ENCODE peak calls at places on chromosomes 7 and 10, in eight cellular contexts. N is endothelial cell, Z is HCT116, T is Calu3, L is fibroblast of the aortic adventitia, Y is fibroblast of pulmonary artery, H is Peyer's patch, O is foreskin fibroblast. W is an unnamed sample.

GRCh38 chr7:141012696-141013344 is 1.9 kb downstream of the MRPS33 start:
- DNase-seq in O (no peak), Z (no peak), N (no peak), T (no peak), Y (no peak), H (no peak), L (no peak), W (no peak)

GRCh38 chr7:926061-927030 is 28.1 kb downstream of the ADAP1 start:
- DNase-seq in Y (no peak), T (peak), H (no peak), N (no peak), L (no peak), O (no peak), Z (no peak), W (no peak)

GRCh38 chr10:102198027-102198426 is 28.1 kb upstream of the ELOVL3 start:
- DNase-seq in T (no peak), Y (no peak), L (no peak), H (no peak), N (no peak), O (no peak), Z (no peak), W (no peak)

GRCh38 chr7:102211590-102212550 is 74.8 kb upstream of the SH2B2 start:
- DNase-seq in L (no peak), Y (no peak), N (no peak), H (no peak), T (no peak), O (no peak), Z (no peak), W (no peak)

GRCh38 chr7:135673360-135673706 is 11.0 kb downstream of the STMP1 start:
- DNase-seq in Z (no peak), Y (peak), O (peak), L (peak), H (no peak), N (no peak), T (no peak), W (no peak)

GRCh38 chr7:151416135-151416740 is 6.4 kb upstream of the WDR86 start:
- DNase-seq in N (no peak), Y (no peak), T (no peak), O (no peak), H (no peak), L (no peak), Z (no peak), W (no peak)

GRCh38 chr7:70657532-70657931 is 474.4 kb upstream of the GALNT17 start:
- DNase-seq in Y (no peak), T (no peak), H (no peak), Z (no peak), L (no peak), N (no peak), O (no peak), W (no peak)

GRCh38 chr7:141102436-141102835 is 28.6 kb downstream of the TMEM178B start:
- DNase-seq in H (no peak), L (no peak), Z (no peak), N (no peak), Y (no peak), O (no peak), T (no peak), W (no peak)

GRCh38 chr10:119206603-119207366 is 586 bp upstream of the GRK5 start:
- DNase-seq in Z (no peak), L (peak), Y (peak), H (peak), N (peak), O (peak), T (peak), W (peak)

GRCh38 chr7:151384776-151385625 is 24.8 kb downstream of the WDR86 start:
- DNase-seq in O (no peak), T (no peak), H (no peak), L (no peak), Z (no peak), Y (no peak), N (no peak), W (no peak)

GRCh38 chr7:112668561-112668960 is 121.6 kb downstream of the TMEM168 start:
- DNase-seq in Y (no peak), O (peak), T (no peak), L (no peak), H (no peak), N (no peak), Z (no peak), W (no peak)

DNA sequence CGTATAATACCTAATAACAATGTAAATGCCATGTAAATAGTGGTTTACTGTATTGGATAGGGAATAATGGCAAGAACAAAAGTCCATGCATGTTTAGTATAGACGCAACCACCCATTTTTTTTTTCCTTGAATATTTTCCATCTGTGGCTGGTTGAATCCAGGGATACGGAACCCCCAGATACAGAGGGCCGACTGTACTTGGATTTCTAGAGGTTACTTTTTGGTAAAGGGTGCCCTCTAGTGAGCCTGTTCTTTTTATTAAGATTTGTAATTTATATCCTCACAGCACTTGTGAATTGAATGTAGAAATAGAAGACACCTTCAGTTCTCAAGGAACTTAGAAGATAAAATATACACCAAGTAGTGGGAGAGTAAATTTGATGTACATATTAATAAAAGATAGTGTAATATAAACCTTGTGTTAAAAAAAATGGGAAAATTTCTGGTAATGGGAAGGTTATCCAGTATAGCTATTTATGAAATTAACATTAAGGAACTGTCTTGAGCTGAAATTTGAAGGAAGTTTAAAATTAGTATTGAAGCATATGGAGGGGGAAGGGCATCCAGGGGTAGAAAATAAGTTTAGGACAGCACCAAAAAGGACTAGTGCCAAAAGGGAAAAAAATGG is 32.0 kb downstream of the EXOC6 start:
- DNase-seq in O (peak), T (peak), Z (peak), N (peak), Y (peak), H (no peak), L (peak), W (peak)
- TF ChIP-seq CTCF in O (peak), T (peak), Z (peak), N (peak), Y (peak), H (peak), L (peak), W (peak)

GRCh38 chr7:13279854-13280435 is 592.5 kb downstream of the ARL4A start:
- DNase-seq in O (peak), Z (peak), N (no peak), H (no peak), L (peak), T (no peak), Y (peak), W (peak)
- TF ChIP-seq CTCF in O (peak), Z (peak), N (peak), H (peak), L (peak), T (peak), Y (peak), W (peak)

GRCh38 chr7:73986158-73986631 is 41.8 kb upstream of the ELN start:
- DNase-seq in O (peak), T (no peak), H (no peak), L (peak), Y (no peak), N (no peak), Z (no peak), W (no peak)

GRCh38 chr7:73987298-73987697 is 40.7 kb upstream of the ELN start:
- DNase-seq in Y (no peak), O (no peak), Z (no peak), H (no peak), N (no peak), T (no peak), L (no peak), W (no peak)

GRCh38 chr7:73983437-73984164 is 44.4 kb upstream of the ELN start:
- DNase-seq in N (no peak), T (no peak), Y (no peak), Z (no peak), H (no peak), O (peak), L (no peak), W (no peak)

GRCh38 chr7:73984481-73985205 is 43.3 kb upstream of the ELN start:
- DNase-seq in O (no peak), Z (no peak), Y (no peak), N (no peak), T (no peak), H (no peak), L (no peak), W (no peak)

GRCh38 chr7:73985737-73986141 is 42.2 kb upstream of the ELN start:
- DNase-seq in Y (no peak), N (no peak), Z (no peak), H (no peak), L (no peak), T (no peak), O (no peak), W (no peak)
- TF ChIP-seq CTCF in Y (no peak), N (no peak), Z (no peak), H (no peak), L (no peak), T (no peak), O (no peak), W (no peak)

GRCh38 chr10:48523820-48524758 is 80.8 kb downstream of the ARHGAP22 start:
- DNase-seq in N (peak), O (peak), Y (peak), Z (no peak), L (no peak), T (peak), H (no peak), W (no peak)
- TF ChIP-seq CTCF in N (peak), O (peak), Y (peak), Z (peak), L (peak), T (peak), H (peak), W (peak)

DNA sequence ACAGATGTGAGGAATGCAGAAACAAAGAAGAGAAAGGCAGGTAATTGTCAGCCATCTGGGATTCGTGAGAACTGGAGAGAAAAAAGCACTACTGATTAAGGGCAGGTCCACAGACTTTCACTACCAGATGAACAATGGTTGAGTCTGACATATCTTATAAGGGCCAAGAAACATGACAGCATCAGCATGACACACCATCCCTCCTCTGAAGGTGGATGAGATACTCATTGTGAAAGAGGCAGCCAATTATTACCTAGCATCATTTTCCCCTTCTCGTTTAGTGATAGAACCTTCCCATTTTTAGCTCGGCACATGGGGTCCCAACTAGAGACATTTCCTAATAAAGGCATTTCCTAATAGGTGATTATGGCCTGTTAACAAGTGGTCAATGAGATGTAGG is 19.2 kb upstream of the MET start:
- DNase-seq in T (no peak), L (peak), H (no peak), N (no peak), Z (no peak), O (no peak), Y (no peak), W (peak)
- TF ChIP-seq CTCF in T (no peak), L (no peak), H (no peak), N (no peak), Z (no peak), O (no peak), Y (no peak), W (no peak)

W was measured in MCF 10A.